ENCODE peak calls at places on chromosome 11, in six cellular contexts. F is colonic mucosa, W is bronchial epithelial cell, J is adrenal gland, A is stomach, R is brain microvascular endothelial cell. K is an unnamed sample.

GRCh38 chr11:66915046-66915832 is 42.9 kb downstream of the PC start:
- DNase-seq in W (no peak), F (no peak), A (no peak), R (no peak), J (no peak), K (no peak)

GRCh38 chr11:124656759-124657627 is 16.5 kb downstream of the SIAE start:
- DNase-seq in R (peak; percentile 60), J (no peak), F (no peak), W (peak; percentile 80), A (no peak), K (no peak)

GRCh38 chr11:95544095-95544795 is 245.3 kb downstream of the FAM76B start:
- DNase-seq in R (peak; percentile 50), A (no peak), F (no peak), W (peak; percentile 92), J (no peak), K (no peak)

GRCh38 chr11:76206327-76207081 is at the start of gene WNT11:
- DNase-seq in F (peak; percentile 79), R (peak; percentile 12), A (peak; percentile 71), J (peak; percentile 74), W (no peak), K (peak; percentile 61)

GRCh38 chr11:134846776-134847722 is 435.0 kb upstream of the B3GAT1 start:
- DNase-seq in J (no peak), A (no peak), F (no peak), R (no peak), W (no peak), K (no peak)

GRCh38 chr11:10856689-10857603 is 907 bp downstream of the ZBED5 start:
- DNase-seq in F (peak; percentile 78), W (peak; percentile 37), A (peak; percentile 27), J (peak; percentile 66), R (peak; percentile 11), K (peak; percentile 55)

GRCh38 chr11:19597194-19597593 is 115.4 kb upstream of the NAV2 start:
- DNase-seq in W (peak; percentile 38), R (peak; percentile 83), F (no peak), A (no peak), J (no peak), K (no peak)

GRCh38 chr11:36774603-36775002 is 176.6 kb upstream of the RAG2 start:
- DNase-seq in A (no peak), W (peak; percentile 84), J (no peak), F (no peak), R (no peak), K (no peak)

GRCh38 chr11:118214210-118214914 is 10.4 kb downstream of the JAML start:
- DNase-seq in F (peak; percentile 42), R (no peak), W (no peak), A (no peak), J (peak; percentile 37), K (no peak)
- H3K27me3 ChIP-seq in F (no peaks in the 10 kb centered on the region), R (peaks cover 9% of the 10 kb centered on the region), W (no peaks in the 10 kb centered on the region), A (peaks cover 18% of the 10 kb centered on the region), J (peaks cover 13% of the 10 kb centered on the region), K (no peaks in the 10 kb centered on the region)

GRCh38 chr11:71370020-71370747 is 78.0 kb downstream of the DHCR7 start:
- DNase-seq in F (no peak), W (no peak), J (no peak), A (no peak), R (no peak), K (no peak)

GRCh38 chr11:71372693-71373657 is 75.2 kb downstream of the DHCR7 start:
- DNase-seq in W (peak; percentile 43), R (peak; percentile 11), J (no peak), A (no peak), F (no peak), K (no peak)

GRCh38 chr11:71369411-71369810 is 78.8 kb downstream of the DHCR7 start:
- DNase-seq in A (no peak), W (no peak), R (no peak), J (no peak), F (no peak), K (no peak)

GRCh38 chr11:71371674-71372069 is 76.5 kb downstream of the DHCR7 start:
- DNase-seq in R (no peak), F (no peak), A (no peak), W (no peak), J (no peak), K (no peak)

DNA sequence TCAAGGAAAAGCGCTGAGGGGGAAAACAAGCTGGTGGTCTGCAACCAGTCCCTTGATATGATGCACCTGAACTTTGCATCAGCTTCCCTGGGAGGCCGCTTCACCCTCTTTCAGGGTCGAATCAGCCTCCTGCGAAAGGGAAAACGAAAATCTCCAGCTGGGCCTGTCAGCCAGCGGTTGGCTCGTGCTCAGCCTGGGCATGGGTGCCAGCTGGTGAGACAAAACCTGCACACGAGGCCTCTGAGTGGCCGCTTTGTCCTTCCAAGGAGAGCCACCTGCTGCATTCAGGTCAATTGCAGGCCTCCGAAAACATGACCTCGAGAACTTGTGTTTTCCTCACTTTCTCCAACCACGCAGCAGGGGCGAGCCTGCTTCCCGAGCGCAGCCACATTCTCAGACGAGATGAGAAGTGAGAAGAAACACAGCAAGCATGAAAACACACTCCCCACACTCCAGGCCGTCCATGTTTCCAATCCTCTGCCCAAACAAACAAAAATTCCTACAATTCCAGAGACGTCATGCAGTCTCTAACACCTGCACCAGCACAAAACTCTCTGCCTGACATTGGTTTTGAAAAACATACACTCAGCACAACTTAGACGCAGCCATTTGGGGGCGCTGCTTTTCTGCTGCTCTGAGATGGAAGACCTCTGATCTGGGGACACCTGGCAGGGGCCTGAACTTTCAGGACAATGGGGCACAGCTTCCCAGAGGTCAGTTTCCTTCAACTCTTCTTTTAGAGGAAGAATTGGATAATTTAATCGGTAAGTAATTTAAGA is 77.1 kb downstream of the DHCR7 start:
- DNase-seq in A (no peak), J (no peak), F (no peak), R (no peak), W (no peak), K (no peak)
- TF ChIP-seq CTCF in A (no peak), J (no peak), F (no peak), R (no peak), W (no peak), K (no peak)

DNA sequence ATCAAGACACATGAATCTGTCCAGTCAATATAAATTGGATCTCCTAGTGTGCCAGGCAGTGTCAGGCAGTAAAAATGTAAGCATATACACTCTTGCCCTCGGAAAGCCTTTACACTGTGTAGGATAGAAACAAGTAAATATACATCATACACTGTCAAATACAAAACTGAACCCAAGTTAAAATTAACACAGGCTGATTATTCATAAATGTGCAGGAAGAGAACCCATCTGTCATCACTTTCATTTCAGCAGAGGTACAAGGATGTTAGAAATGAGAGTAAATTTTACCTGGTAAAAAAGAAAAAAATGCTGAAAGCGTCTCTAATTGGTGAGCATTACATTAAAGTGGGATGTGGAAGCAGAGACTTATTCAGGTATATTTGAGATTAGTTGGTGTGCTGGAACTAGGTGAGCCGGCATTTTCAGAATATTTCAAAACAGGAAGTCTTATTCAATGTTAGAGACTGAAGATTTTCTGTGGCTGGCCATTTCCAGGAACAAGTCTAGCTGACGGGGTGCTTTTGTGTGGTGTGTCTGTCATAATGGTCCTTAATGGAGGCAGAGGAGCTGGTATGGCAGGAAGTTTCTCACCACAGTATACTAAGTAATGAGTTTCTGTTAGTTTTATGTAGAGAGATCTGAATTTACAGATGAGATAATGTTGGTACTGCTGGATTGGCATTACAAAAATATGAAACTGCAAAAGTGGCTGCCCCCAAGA is 192.6 kb downstream of the CASP12 start:
- DNase-seq in F (peak; percentile 28), W (peak; percentile 72), R (peak; percentile 19), J (peak; percentile 57), A (peak; percentile 25), K (peak; percentile 27)
- H3K4me3 ChIP-seq in F (no peak overlapping the region), W (no peak overlapping the region), R (no peak overlapping the region), J (no peak overlapping the region), A (no peak overlapping the region), K (no peak overlapping the region)

GRCh38 chr11:45393334-45393733 is 107.2 kb upstream of the SYT13 start:
- DNase-seq in W (no peak), J (no peak), A (no peak), F (no peak), R (no peak), K (no peak)
- H3K27me3 ChIP-seq in W (no peaks in the 10 kb centered on the region), J (no peaks in the 10 kb centered on the region), A (peaks cover 30% of the 10 kb centered on the region), F (no peaks in the 10 kb centered on the region), R (peaks cover 2% of the 10 kb centered on the region), K (no peaks in the 10 kb centered on the region)

GRCh38 chr11:46296520-46297448 is 19.3 kb downstream of the CREB3L1 start:
- DNase-seq in R (peak; percentile 98), W (no peak), J (peak; percentile 41), A (no peak), F (no peak), K (peak; percentile 53)
- TF ChIP-seq CTCF in R (peak; percentile 97), W (peak; percentile 45), J (peak; percentile 30), A (no peak), F (no peak), K (peak; percentile 55)

K was measured in heart left ventricle.